ENCODE peak calls at places on chromosomes 2 and 18, in four cellular contexts. One of them, this sample, is unnamed.

GRCh38 chr18:37546023-37546537 is 19.5 kb downstream of the CELF4 start:
- DNase-seq in breast epithelium: no peak
- DNase-seq in right lobe of liver: no peak
- DNase-seq in body of pancreas: no peak
- DNase-seq in this sample: no peak

GRCh38 chr2:238845583-238846480 is 2.1 kb upstream of the TWIST2 start:
- DNase-seq in breast epithelium: no peak
- DNase-seq in right lobe of liver: no peak
- DNase-seq in body of pancreas: no peak
- DNase-seq in this sample: no peak

GRCh38 chr18:79528296-79528695 is 132.6 kb downstream of the NFATC1 start:
- DNase-seq in breast epithelium: no peak
- DNase-seq in right lobe of liver: peak; percentile 29
- DNase-seq in body of pancreas: no peak
- DNase-seq in this sample: no peak

GRCh38 chr2:109108740-109109139 is 20.3 kb upstream of the SH3RF3 start:
- DNase-seq in breast epithelium: no peak
- DNase-seq in right lobe of liver: no peak
- DNase-seq in body of pancreas: no peak
- DNase-seq in this sample: no peak

GRCh38 chr2:38978504-38978903 is 88.8 kb downstream of the ARHGEF33 start:
- DNase-seq in breast epithelium: no peak
- DNase-seq in right lobe of liver: no peak
- DNase-seq in body of pancreas: no peak
- DNase-seq in this sample: no peak

GRCh38 chr2:23536326-23536725 is 151.3 kb downstream of the KLHL29 start:
- DNase-seq in breast epithelium: no peak
- DNase-seq in right lobe of liver: no peak
- DNase-seq in body of pancreas: no peak
- DNase-seq in this sample: no peak

GRCh38 chr2:132473174-132473883 is 56.7 kb downstream of the GPR39 start:
- DNase-seq in breast epithelium: no peak
- DNase-seq in right lobe of liver: no peak
- DNase-seq in body of pancreas: no peak
- DNase-seq in this sample: no peak

GRCh38 chr18:77046409-77046808 is 86.2 kb downstream of the MBP start:
- DNase-seq in breast epithelium: no peak
- DNase-seq in right lobe of liver: no peak
- DNase-seq in body of pancreas: no peak
- DNase-seq in this sample: peak; percentile 95

GRCh38 chr2:240960309-240960962 is 38.0 kb upstream of the SNED1 start:
- DNase-seq in breast epithelium: peak; percentile 54
- DNase-seq in right lobe of liver: peak; percentile 81
- DNase-seq in body of pancreas: peak; percentile 63
- DNase-seq in this sample: peak; percentile 86

GRCh38 chr2:88658318-88658717 is 31.1 kb upstream of the EIF2AK3 start:
- DNase-seq in breast epithelium: no peak
- DNase-seq in right lobe of liver: no peak
- DNase-seq in body of pancreas: no peak
- DNase-seq in this sample: no peak

GRCh38 chr2:3470166-3470651 is 49.1 kb downstream of the ADI1 start:
- DNase-seq in breast epithelium: peak; percentile 67
- DNase-seq in right lobe of liver: no peak
- DNase-seq in body of pancreas: peak; percentile 52
- DNase-seq in this sample: no peak

GRCh38 chr18:13259701-13260100 is 41.1 kb downstream of the LDLRAD4 start:
- DNase-seq in breast epithelium: no peak
- DNase-seq in right lobe of liver: no peak
- DNase-seq in body of pancreas: no peak
- DNase-seq in this sample: no peak

DNA sequence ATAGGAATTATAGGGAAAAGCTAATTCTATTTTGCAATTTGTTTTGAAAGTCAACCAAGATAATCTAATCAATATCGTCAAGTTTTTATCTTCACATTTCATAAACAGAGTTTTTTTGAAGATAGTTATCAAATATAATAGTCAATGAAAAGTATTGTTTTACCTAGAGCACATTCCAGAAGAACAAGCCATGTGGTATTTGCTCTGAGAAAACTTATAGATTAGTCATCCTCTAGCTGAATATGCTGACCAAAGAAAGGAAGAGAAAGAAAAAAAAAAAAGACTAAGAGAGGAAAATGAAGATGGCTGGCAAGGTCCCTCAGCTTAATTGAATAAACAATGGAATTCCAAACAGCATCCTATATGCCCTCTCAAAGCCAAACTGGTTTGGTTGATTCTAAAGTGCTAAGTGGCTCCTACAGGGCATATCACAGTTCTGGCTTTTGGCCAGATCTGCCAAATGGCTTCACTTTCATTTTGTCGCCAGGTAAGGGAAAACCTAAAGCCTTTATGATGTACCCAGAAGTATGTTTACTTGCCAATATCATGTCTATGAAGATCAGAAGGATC is 132.6 kb downstream of the VWC2L start:
- DNase-seq in breast epithelium: no peak
- DNase-seq in right lobe of liver: no peak
- DNase-seq in body of pancreas: no peak
- DNase-seq in this sample: no peak
- H3K4me3 ChIP-seq in breast epithelium: no peak overlapping the region
- H3K4me3 ChIP-seq in right lobe of liver: no peak overlapping the region
- H3K4me3 ChIP-seq in body of pancreas: no peak overlapping the region
- H3K4me3 ChIP-seq in this sample: no peak overlapping the region

DNA sequence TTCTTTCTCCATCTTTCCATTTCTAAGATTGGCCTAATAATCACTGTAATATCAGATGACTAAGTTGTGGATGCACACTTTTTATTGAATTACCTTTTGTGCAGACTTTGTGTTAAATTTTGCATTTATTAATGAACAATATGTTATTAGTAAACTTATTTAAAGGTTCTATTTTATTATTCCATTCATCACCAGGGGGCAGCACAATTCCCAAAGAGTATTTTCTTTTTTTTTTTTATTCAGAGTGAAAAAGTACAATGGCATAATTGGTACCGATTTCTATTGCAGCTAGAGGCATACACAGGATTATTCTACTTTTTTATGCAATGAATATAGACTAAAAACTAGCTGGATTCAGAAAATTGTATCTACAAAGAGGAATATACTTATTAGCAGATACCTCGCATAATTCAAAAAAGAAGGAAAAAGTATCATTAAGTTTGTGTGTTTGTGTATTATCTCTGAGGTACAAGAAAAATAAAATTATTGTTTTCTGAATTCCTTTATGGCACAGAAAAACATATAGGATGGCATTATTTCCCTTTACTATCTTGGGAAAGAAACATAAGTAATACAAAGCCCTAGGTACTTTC is 390.6 kb downstream of the ERBB4 start:
- DNase-seq in breast epithelium: no peak
- DNase-seq in right lobe of liver: no peak
- DNase-seq in body of pancreas: no peak
- DNase-seq in this sample: no peak
- H3K4me1 ChIP-seq in breast epithelium: no peaks in the 10 kb centered on the region
- H3K4me1 ChIP-seq in right lobe of liver: no peaks in the 10 kb centered on the region
- H3K4me1 ChIP-seq in body of pancreas: no peaks in the 10 kb centered on the region
- H3K4me1 ChIP-seq in this sample: no peaks in the 10 kb centered on the region

GRCh38 chr2:120290737-120291136 is 38.1 kb downstream of the RALB start:
- DNase-seq in breast epithelium: no peak
- DNase-seq in right lobe of liver: no peak
- DNase-seq in body of pancreas: no peak
- DNase-seq in this sample: no peak
- TF ChIP-seq POLR2A in breast epithelium: no peak
- TF ChIP-seq POLR2A in right lobe of liver: no peak
- TF ChIP-seq POLR2A in body of pancreas: no peak
- TF ChIP-seq POLR2A in this sample: no peak

DNA sequence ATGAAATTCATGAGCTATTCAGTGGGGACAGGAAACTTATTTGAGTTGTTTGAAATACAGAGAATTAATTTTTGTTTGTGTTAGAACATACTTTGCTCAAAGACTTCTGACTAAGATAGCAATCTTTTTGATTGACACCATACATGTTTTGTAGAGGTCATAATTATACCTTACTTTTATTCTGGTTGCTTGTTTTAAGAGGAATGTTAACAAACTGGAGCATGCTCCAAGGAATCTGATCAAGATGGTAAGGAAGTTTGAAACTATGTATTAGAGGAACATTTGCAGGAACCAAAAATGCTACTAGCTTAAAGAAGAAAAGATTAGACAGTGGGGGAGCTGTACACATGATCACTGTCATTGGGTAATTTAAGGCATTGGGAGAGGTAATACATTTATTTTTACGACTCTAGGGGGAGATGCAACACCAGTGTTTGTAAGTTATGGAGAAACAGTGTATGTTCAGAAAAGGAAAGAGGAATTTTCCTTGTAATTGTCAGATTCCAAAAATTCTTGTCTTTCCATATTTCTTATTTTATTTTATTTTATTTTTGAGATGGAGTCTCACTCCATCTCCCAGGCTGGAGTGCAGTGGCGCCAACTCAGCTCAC is 8.0 kb downstream of the AGFG1 start:
- DNase-seq in breast epithelium: no peak
- DNase-seq in right lobe of liver: no peak
- DNase-seq in body of pancreas: no peak
- DNase-seq in this sample: no peak
- H3K4me3 ChIP-seq in breast epithelium: no peak overlapping the region
- H3K4me3 ChIP-seq in right lobe of liver: no peak overlapping the region
- H3K4me3 ChIP-seq in body of pancreas: no peak overlapping the region
- H3K4me3 ChIP-seq in this sample: no peak overlapping the region

GRCh38 chr2:172402184-172402583 is 25.2 kb upstream of the ITGA6 start:
- DNase-seq in breast epithelium: no peak
- DNase-seq in right lobe of liver: no peak
- DNase-seq in body of pancreas: no peak
- DNase-seq in this sample: no peak

GRCh38 chr2:172405673-172406072 is 21.7 kb upstream of the ITGA6 start:
- DNase-seq in breast epithelium: no peak
- DNase-seq in right lobe of liver: no peak
- DNase-seq in body of pancreas: no peak
- DNase-seq in this sample: no peak

GRCh38 chr2:172403402-172403801 is 24.0 kb upstream of the ITGA6 start:
- DNase-seq in breast epithelium: no peak
- DNase-seq in right lobe of liver: no peak
- DNase-seq in body of pancreas: no peak
- DNase-seq in this sample: no peak

GRCh38 chr2:172404824-172405223 is 22.6 kb upstream of the ITGA6 start:
- DNase-seq in breast epithelium: no peak
- DNase-seq in right lobe of liver: no peak
- DNase-seq in body of pancreas: no peak
- DNase-seq in this sample: no peak

GRCh38 chr2:172403881-172404470 is 23.4 kb upstream of the ITGA6 start:
- DNase-seq in breast epithelium: no peak
- DNase-seq in right lobe of liver: no peak
- DNase-seq in body of pancreas: no peak
- DNase-seq in this sample: no peak
- H3K4me1 ChIP-seq in breast epithelium: no peaks in the 10 kb centered on the region
- H3K4me1 ChIP-seq in right lobe of liver: no peaks in the 10 kb centered on the region
- H3K4me1 ChIP-seq in body of pancreas: peaks cover 8% of the 10 kb centered on the region
- H3K4me1 ChIP-seq in this sample: peaks cover 26% of the 10 kb centered on the region

This sample was measured in vagina.